ENCODE peak calls at places on chromosomes 12 and 14, in six cellular contexts. C is hepatic stellate cell; L is NCI-H1417; S is effector CD4-positive, alpha-beta T cell; T is OCI-LY7; H is MV-4-11. D is an unnamed sample.

GRCh38 chr12:51721281-51721940 is 127.1 kb downstream of the FIGNL2 start:
- DNase-seq in C (peak; percentile 59), L (no peak), S (peak; percentile 12), H (no peak), T (no peak), D (no peak)

GRCh38 chr14:64673748-64674147 is 30.5 kb upstream of the PLEKHG3 start:
- DNase-seq in T (no peak), L (no peak), C (no peak), S (peak; percentile 27), H (peak; percentile 97), D (peak; percentile 42)

GRCh38 chr12:62919827-62920226 is 15.1 kb downstream of the PPM1H start:
- DNase-seq in T (no peak), L (peak; percentile 53), H (no peak), C (peak; percentile 21), S (no peak), D (no peak)

GRCh38 chr12:108257004-108257403 is 82.1 kb downstream of the CMKLR1 start:
- DNase-seq in H (no peak), S (no peak), T (no peak), C (no peak), L (no peak), D (no peak)

GRCh38 chr14:34937442-34937841 is 45.4 kb upstream of the SRP54 start:
- DNase-seq in S (no peak), H (no peak), T (no peak), C (no peak), L (no peak), D (no peak)

GRCh38 chr12:90008277-90008676 is 299.6 kb upstream of the ATP2B1 start:
- DNase-seq in T (no peak), S (no peak), C (no peak), L (no peak), H (no peak), D (no peak)

GRCh38 chr14:86777950-86778602 is 1214.9 kb downstream of the GALC start:
- DNase-seq in L (no peak), H (no peak), T (no peak), C (no peak), S (no peak), D (no peak)

GRCh38 chr12:24230061-24230460 is 280.6 kb upstream of the SOX5 start:
- DNase-seq in T (no peak), C (no peak), S (no peak), H (no peak), L (no peak), D (no peak)

GRCh38 chr12:89208661-89209096 is 143.6 kb downstream of the DUSP6 start:
- DNase-seq in T (no peak), S (no peak), H (peak; percentile 40), L (no peak), C (no peak), D (peak; percentile 84)

GRCh38 chr14:73751157-73751691 is 37.0 kb upstream of the PNMA1 start:
- DNase-seq in S (no peak), T (peak; percentile 33), H (peak; percentile 79), C (no peak), L (no peak), D (no peak)

GRCh38 chr14:92653162-92653651 is 95.2 kb downstream of the LGMN start:
- DNase-seq in C (no peak), S (no peak), L (no peak), T (no peak), H (peak; percentile 48), D (no peak)

GRCh38 chr14:70139384-70139783 is 49.4 kb downstream of the SLC8A3 start:
- DNase-seq in S (no peak), T (no peak), L (no peak), C (no peak), H (no peak), D (no peak)

GRCh38 chr14:76135722-76136121 is 16.0 kb upstream of the GPATCH2L start:
- DNase-seq in T (no peak), H (no peak), L (no peak), C (no peak), S (no peak), D (no peak)

GRCh38 chr12:32921397-32921796 is 24.8 kb upstream of the PKP2 start:
- DNase-seq in H (no peak), C (no peak), L (no peak), S (no peak), T (no peak), D (no peak)

D was measured in OCI-M1.